ENCODE peak calls at places on chromosomes 12 and 14, in five cellular contexts. One of them, this sample, is unnamed.

GRCh38 chr12:6688543-6688999 is 604 bp downstream of the ZNF384 start:
- DNase-seq in MM.1S: peak
- DNase-seq in left ventricle myocardium inferior: no peak
- DNase-seq in IMR-90: peak
- DNase-seq in trophoblast cell: no peak
- DNase-seq in this sample: peak

GRCh38 chr12:32181498-32182175 is 75.0 kb downstream of the BICD1 start:
- DNase-seq in MM.1S: no peak
- DNase-seq in left ventricle myocardium inferior: no peak
- DNase-seq in IMR-90: no peak
- DNase-seq in trophoblast cell: no peak
- DNase-seq in this sample: no peak

GRCh38 chr12:85627584-85627983 is 208.6 kb downstream of the RASSF9 start:
- DNase-seq in MM.1S: no peak
- DNase-seq in left ventricle myocardium inferior: no peak
- DNase-seq in IMR-90: peak
- DNase-seq in trophoblast cell: no peak
- DNase-seq in this sample: no peak

GRCh38 chr12:103529306-103529705 is 33.5 kb upstream of the C12orf42 start:
- DNase-seq in MM.1S: no peak
- DNase-seq in left ventricle myocardium inferior: no peak
- DNase-seq in IMR-90: no peak
- DNase-seq in trophoblast cell: no peak
- DNase-seq in this sample: no peak

GRCh38 chr14:99516156-99517045 is 35.2 kb downstream of the CCNK start:
- DNase-seq in MM.1S: no peak
- DNase-seq in left ventricle myocardium inferior: no peak
- DNase-seq in IMR-90: no peak
- DNase-seq in trophoblast cell: no peak
- DNase-seq in this sample: no peak

GRCh38 chr12:113700943-113701342 is 229.3 kb upstream of the LHX5 start:
- DNase-seq in MM.1S: no peak
- DNase-seq in left ventricle myocardium inferior: no peak
- DNase-seq in IMR-90: peak
- DNase-seq in trophoblast cell: peak
- DNase-seq in this sample: no peak

GRCh38 chr12:19186722-19187661 is 57.5 kb downstream of the PLEKHA5 start:
- DNase-seq in MM.1S: peak
- DNase-seq in left ventricle myocardium inferior: no peak
- DNase-seq in IMR-90: peak
- DNase-seq in trophoblast cell: peak
- DNase-seq in this sample: peak

GRCh38 chr12:58877243-58877743 is 43.0 kb downstream of the LRIG3 start:
- DNase-seq in MM.1S: no peak
- DNase-seq in left ventricle myocardium inferior: no peak
- DNase-seq in IMR-90: peak
- DNase-seq in trophoblast cell: peak
- DNase-seq in this sample: no peak

GRCh38 chr14:54882521-54882920 is 20.1 kb downstream of the GCH1 start:
- DNase-seq in MM.1S: no peak
- DNase-seq in left ventricle myocardium inferior: no peak
- DNase-seq in IMR-90: no peak
- DNase-seq in trophoblast cell: no peak
- DNase-seq in this sample: no peak

GRCh38 chr12:68514807-68515411 is 95.8 kb upstream of the RAP1B start:
- DNase-seq in MM.1S: no peak
- DNase-seq in left ventricle myocardium inferior: no peak
- DNase-seq in IMR-90: no peak
- DNase-seq in trophoblast cell: no peak
- DNase-seq in this sample: no peak

GRCh38 chr12:103326190-103326589 is 169.6 kb downstream of the C12orf42 start:
- DNase-seq in MM.1S: peak
- DNase-seq in left ventricle myocardium inferior: no peak
- DNase-seq in IMR-90: no peak
- DNase-seq in trophoblast cell: peak
- DNase-seq in this sample: no peak

GRCh38 chr12:53703746-53704145 is 23.5 kb downstream of the CALCOCO1 start:
- DNase-seq in MM.1S: no peak
- DNase-seq in left ventricle myocardium inferior: no peak
- DNase-seq in IMR-90: peak
- DNase-seq in trophoblast cell: no peak
- DNase-seq in this sample: no peak

GRCh38 chr14:100416921-100417451 is 93.8 kb downstream of the SLC25A47 start:
- DNase-seq in MM.1S: no peak
- DNase-seq in left ventricle myocardium inferior: no peak
- DNase-seq in IMR-90: peak
- DNase-seq in trophoblast cell: peak
- DNase-seq in this sample: no peak

GRCh38 chr12:20398720-20399119 is 30.4 kb downstream of the PDE3A start:
- DNase-seq in MM.1S: no peak
- DNase-seq in left ventricle myocardium inferior: no peak
- DNase-seq in IMR-90: no peak
- DNase-seq in trophoblast cell: no peak
- DNase-seq in this sample: no peak

GRCh38 chr12:22321620-22322019 is 12.9 kb downstream of the ST8SIA1 start:
- DNase-seq in MM.1S: no peak
- DNase-seq in left ventricle myocardium inferior: no peak
- DNase-seq in IMR-90: no peak
- DNase-seq in trophoblast cell: no peak
- DNase-seq in this sample: no peak

GRCh38 chr12:79415754-79416435 is 274.9 kb downstream of the PAWR start:
- DNase-seq in MM.1S: no peak
- DNase-seq in left ventricle myocardium inferior: no peak
- DNase-seq in IMR-90: peak
- DNase-seq in trophoblast cell: peak
- DNase-seq in this sample: no peak

GRCh38 chr14:104389326-104390220 is 190.0 kb upstream of the C14orf180 start:
- DNase-seq in MM.1S: no peak
- DNase-seq in left ventricle myocardium inferior: no peak
- DNase-seq in IMR-90: no peak
- DNase-seq in trophoblast cell: no peak
- DNase-seq in this sample: peak

GRCh38 chr14:72810201-72810600 is 83.7 kb downstream of the DPF3 start:
- DNase-seq in MM.1S: no peak
- DNase-seq in left ventricle myocardium inferior: no peak
- DNase-seq in IMR-90: no peak
- DNase-seq in trophoblast cell: no peak
- DNase-seq in this sample: peak

GRCh38 chr14:101029668-101030290 is 126.3 kb upstream of the RTL1 start:
- DNase-seq in MM.1S: no peak
- DNase-seq in left ventricle myocardium inferior: peak
- DNase-seq in IMR-90: no peak
- DNase-seq in trophoblast cell: no peak
- DNase-seq in this sample: no peak

GRCh38 chr14:89493406-89493805 is 76.4 kb upstream of the FOXN3 start:
- DNase-seq in MM.1S: no peak
- DNase-seq in left ventricle myocardium inferior: no peak
- DNase-seq in IMR-90: no peak
- DNase-seq in trophoblast cell: no peak
- DNase-seq in this sample: no peak

DNA sequence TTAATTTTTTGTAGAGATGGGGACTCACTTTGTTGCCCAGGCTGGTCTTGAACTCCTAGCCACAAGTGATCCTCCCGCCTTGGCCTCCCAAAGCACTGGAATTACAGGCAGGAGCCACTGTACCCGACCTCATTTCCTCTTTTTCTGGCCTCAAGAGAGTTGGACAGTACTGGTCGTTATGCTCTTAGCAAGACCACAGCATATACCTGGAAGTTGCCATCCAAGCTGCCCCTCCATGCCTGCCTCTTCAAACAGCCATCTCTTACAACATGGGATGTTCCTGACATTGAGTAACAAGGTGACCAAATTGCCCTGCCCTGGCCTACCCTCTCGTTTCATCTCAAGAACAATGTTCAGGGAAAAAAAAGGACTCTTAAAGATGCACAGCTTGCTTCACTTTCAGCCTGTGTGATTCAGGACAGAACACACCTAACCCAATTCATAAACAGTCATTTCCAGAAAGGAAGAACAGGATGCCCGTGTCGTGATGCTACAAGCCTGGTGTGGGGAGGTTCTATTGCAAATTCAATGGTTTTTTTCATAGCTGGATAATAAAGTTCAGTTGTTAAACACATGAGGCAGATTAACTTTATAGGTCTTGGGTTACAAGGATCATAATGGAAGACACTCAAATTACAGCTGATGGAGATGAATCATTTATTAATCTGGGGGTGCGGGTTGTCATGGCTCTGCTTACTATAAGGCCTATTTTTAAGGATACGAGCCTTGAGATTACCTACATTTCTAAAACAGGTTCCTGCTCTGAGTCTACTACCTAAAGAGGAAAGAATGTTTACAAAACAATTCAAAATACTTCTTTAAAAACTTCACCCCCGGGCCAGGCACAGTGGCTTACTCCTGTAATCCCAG is 11.9 kb downstream of the GLTP start:
- DNase-seq in MM.1S: no peak
- DNase-seq in left ventricle myocardium inferior: no peak
- DNase-seq in IMR-90: no peak
- DNase-seq in trophoblast cell: peak
- DNase-seq in this sample: no peak
- H3K27ac ChIP-seq in MM.1S: no peak
- H3K27ac ChIP-seq in left ventricle myocardium inferior: no peak
- H3K27ac ChIP-seq in IMR-90: no peak
- H3K27ac ChIP-seq in trophoblast cell: no peak
- H3K27ac ChIP-seq in this sample: no peak

DNA sequence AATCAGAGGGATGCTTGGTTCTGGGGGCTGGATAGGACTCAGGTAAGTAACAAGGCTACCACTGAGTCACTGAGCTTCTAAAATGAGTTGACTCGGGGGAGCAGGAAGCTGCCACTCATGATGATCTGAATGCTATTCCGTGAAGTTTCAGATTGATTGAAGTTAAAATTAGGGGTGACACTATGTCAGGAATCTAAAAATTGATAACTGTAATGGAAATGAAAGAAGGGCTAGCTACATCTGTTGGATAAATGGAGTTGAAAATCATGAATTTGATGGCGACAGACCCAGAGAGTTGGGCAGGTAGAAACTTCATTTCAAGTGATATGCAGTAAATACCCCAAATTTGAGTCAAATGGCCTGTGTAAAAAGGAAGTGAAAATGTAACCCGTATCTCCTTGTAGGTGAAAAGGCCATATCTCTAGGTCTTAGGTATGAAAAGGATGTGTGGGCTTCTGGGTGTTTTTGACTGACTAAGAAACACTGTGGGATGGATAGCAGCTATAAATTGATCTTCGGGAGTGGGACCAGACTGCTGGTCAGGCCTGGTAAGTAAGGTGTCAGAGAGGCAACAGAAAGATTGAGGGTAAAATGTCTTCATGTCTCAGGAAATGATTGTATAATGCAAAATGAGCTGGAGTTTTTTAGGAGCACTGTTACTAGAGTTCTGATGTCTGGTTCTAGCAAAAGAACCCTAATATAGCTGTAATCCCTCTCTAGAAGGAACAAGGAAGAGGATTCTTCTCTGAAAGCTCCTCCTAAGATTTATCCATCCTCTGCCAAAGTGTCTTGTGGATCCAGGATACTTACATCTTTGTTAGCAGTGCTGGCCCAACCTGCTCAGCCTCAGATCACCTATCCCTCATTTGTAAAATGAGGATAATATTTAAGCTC is 57.3 kb downstream of the DAD1 start:
- DNase-seq in MM.1S: peak
- DNase-seq in left ventricle myocardium inferior: no peak
- DNase-seq in IMR-90: no peak
- DNase-seq in trophoblast cell: peak
- DNase-seq in this sample: peak
- H3K27ac ChIP-seq in MM.1S: peak
- H3K27ac ChIP-seq in left ventricle myocardium inferior: no peak
- H3K27ac ChIP-seq in IMR-90: no peak
- H3K27ac ChIP-seq in trophoblast cell: no peak
- H3K27ac ChIP-seq in this sample: peak

DNA sequence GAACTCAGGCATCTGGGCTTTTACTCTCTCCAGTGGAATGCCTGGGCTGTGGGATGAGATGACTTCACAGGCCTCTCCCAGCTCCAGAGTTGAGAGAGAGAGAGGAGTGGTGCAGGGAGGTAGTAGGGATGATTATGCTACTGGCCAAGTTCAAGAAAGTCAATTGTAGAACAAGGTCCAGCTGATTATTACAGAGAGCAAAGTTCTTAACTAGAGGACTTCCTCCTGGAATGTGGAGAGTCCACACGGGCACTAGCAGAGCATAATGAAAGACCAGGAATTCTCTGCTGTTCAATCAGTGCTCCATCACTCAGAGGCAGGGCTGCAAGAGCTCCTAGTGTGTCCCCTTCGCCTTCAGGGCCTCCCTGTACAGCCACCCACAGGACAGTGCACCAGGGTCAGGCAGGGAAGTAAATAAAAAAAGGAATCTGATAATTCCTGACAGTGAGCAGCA is 651 bp upstream of the EMP1 start:
- DNase-seq in MM.1S: no peak
- DNase-seq in left ventricle myocardium inferior: no peak
- DNase-seq in IMR-90: peak
- DNase-seq in trophoblast cell: no peak
- DNase-seq in this sample: no peak
- H3K27ac ChIP-seq in MM.1S: peak
- H3K27ac ChIP-seq in left ventricle myocardium inferior: peak
- H3K27ac ChIP-seq in IMR-90: peak
- H3K27ac ChIP-seq in trophoblast cell: peak
- H3K27ac ChIP-seq in this sample: peak

DNA sequence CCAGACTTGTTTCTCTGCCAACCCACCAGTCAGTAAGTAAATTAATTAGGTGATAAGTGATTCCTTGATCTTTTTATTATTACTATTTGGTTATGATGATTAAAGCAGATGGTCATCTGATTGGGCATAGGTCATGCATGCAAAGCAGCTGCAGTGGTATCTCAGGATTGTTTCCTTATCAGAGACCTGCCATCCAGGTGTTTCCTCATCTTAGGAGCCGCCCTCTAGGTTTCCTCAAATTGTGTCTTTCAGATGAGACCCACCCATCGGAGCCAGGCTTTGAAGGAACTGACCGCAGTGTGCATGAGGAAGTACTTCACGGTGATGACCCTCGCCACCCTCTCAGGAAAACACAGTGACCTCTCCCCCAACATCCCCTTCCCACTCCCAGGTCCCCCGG is 63.3 kb downstream of the ZFP36L1 start:
- DNase-seq in MM.1S: no peak
- DNase-seq in left ventricle myocardium inferior: no peak
- DNase-seq in IMR-90: no peak
- DNase-seq in trophoblast cell: peak
- DNase-seq in this sample: no peak
- H3K27ac ChIP-seq in MM.1S: no peak
- H3K27ac ChIP-seq in left ventricle myocardium inferior: peak
- H3K27ac ChIP-seq in IMR-90: no peak
- H3K27ac ChIP-seq in trophoblast cell: no peak
- H3K27ac ChIP-seq in this sample: no peak